ENCODE peak calls at places on chromosomes 12 and 14, in nine cellular contexts. Z is DMS53; O is HEK293T; Q is omental fat pad; F is sigmoid colon; N is NCI-H1092; W is central memory CD4-positive, alpha-beta T cell; X is A172; Y is stimulated activated CD4-positive, alpha-beta T cell treated with anti-CD3 and anti-CD28 coated beads, Interleukin-2, amount 100 ng/mL, for 24 hours. C is an unnamed sample.

GRCh38 chr12:123269395-123269892 is 2.2 kb downstream of the CDK2AP1 start:
- DNase-seq in Z (no peak), O (no peak), Q (no peak), F (peak), N (peak), W (peak), X (no peak), Y (peak), C (peak)

GRCh38 chr14:100443643-100444042 is 120.5 kb downstream of the SLC25A47 start:
- DNase-seq in Z (no peak), O (no peak), Q (no peak), F (no peak), N (no peak), W (no peak), X (peak), Y (no peak), C (peak)

GRCh38 chr14:100737526-100737925 is 10.8 kb downstream of the DLK1 start:
- DNase-seq in Z (no peak), O (no peak), Q (no peak), F (peak), N (no peak), W (no peak), X (no peak), Y (no peak), C (no peak)

GRCh38 chr12:62604856-62605255 is 138.2 kb downstream of the MON2 start:
- DNase-seq in Z (no peak), O (no peak), Q (no peak), F (no peak), N (no peak), W (peak), X (peak), Y (no peak), C (peak)

GRCh38 chr14:41986726-41987125 is 380.1 kb downstream of the LRFN5 start:
- DNase-seq in Z (peak), O (no peak), Q (no peak), F (no peak), N (no peak), W (no peak), X (peak), Y (no peak), C (peak)

GRCh38 chr12:24127919-24128721 is 178.7 kb upstream of the SOX5 start:
- DNase-seq in Z (no peak), O (no peak), Q (no peak), F (no peak), N (no peak), W (no peak), X (no peak), Y (no peak), C (no peak)

GRCh38 chr14:80364274-80364673 is 153.0 kb upstream of the DIO2 start:
- DNase-seq in Z (peak), O (peak), Q (no peak), F (no peak), N (peak), W (no peak), X (peak), Y (no peak), C (no peak)

GRCh38 chr14:106372870-106373657 is 846.7 kb downstream of the TMEM121 start:
- DNase-seq in Z (peak), O (peak), Q (no peak), F (no peak), N (peak), W (peak), X (no peak), Y (peak), C (no peak)

GRCh38 chr14:32370720-32371119 is 41.6 kb downstream of the AKAP6 start:
- DNase-seq in Z (peak), O (no peak), Q (no peak), F (no peak), N (no peak), W (no peak), X (peak), Y (no peak), C (peak)

GRCh38 chr14:77026930-77027537 is 1.5 kb downstream of the IRF2BPL start:
- DNase-seq in Z (peak), O (peak), Q (no peak), F (peak), N (no peak), W (peak), X (no peak), Y (peak), C (no peak)

GRCh38 chr14:23362200-23362599 is 2.8 kb downstream of the EFS start:
- DNase-seq in Z (peak), O (no peak), Q (no peak), F (no peak), N (no peak), W (no peak), X (no peak), Y (no peak), C (no peak)

GRCh38 chr12:113409462-113410124 is 5.9 kb upstream of the SDS start:
- DNase-seq in Z (no peak), O (no peak), Q (no peak), F (no peak), N (no peak), W (no peak), X (no peak), Y (no peak), C (no peak)

GRCh38 chr14:94570002-94570400 is 8.8 kb downstream of the SERPINA4 start:
- DNase-seq in Z (no peak), O (no peak), Q (peak), F (no peak), N (no peak), W (no peak), X (no peak), Y (no peak), C (no peak)

GRCh38 chr12:697426-697825 is 34.2 kb upstream of the NINJ2 start:
- DNase-seq in Z (no peak), O (no peak), Q (no peak), F (no peak), N (no peak), W (no peak), X (no peak), Y (no peak), C (no peak)

GRCh38 chr12:27525373-27525772 is 1.4 kb downstream of the PPFIBP1 start:
- DNase-seq in Z (peak), O (no peak), Q (no peak), F (peak), N (no peak), W (no peak), X (peak), Y (no peak), C (peak)

GRCh38 chr12:1205512-1206060 is 214.6 kb downstream of the ERC1 start:
- DNase-seq in Z (no peak), O (no peak), Q (no peak), F (no peak), N (no peak), W (no peak), X (no peak), Y (no peak), C (no peak)

GRCh38 chr12:104793280-104793679 is 164.8 kb downstream of the SLC41A2 start:
- DNase-seq in Z (no peak), O (no peak), Q (no peak), F (no peak), N (no peak), W (no peak), X (no peak), Y (no peak), C (peak)

GRCh38 chr14:31893156-31893813 is 183.8 kb upstream of the ARHGAP5 start:
- DNase-seq in Z (no peak), O (no peak), Q (no peak), F (no peak), N (no peak), W (no peak), X (peak), Y (no peak), C (peak)